ENCODE peak calls at places on chromosomes 4 and X, in five cellular contexts. I is fibroblast of mammary gland; Z is activated T-cell treated with anti-CD3 and anti-CD28 coated beads, Interleukin-2, amount 50 U/mL, for 72 hours; K is cardiac muscle cell; L is NCI-H1105 treated with DMSO at 0.1 percent for 48 hours. M is an unnamed sample.

GRCh38 chr4:179040259-179040658 is 1598.0 kb upstream of the AGA start:
- DNase-seq in I (no peak), Z (no peak), K (no peak), L (no peak), M (no peak)

GRCh38 chrX:47380268-47380667 is 9.9 kb downstream of the ZNF157 start:
- DNase-seq in I (peak), Z (peak), K (no peak), L (no peak), M (no peak)

GRCh38 chrX:138765061-138765460 is 53.5 kb upstream of the FGF13 start:
- DNase-seq in I (peak), Z (no peak), K (no peak), L (no peak), M (no peak)

GRCh38 chrX:65009459-65009858 is 33.2 kb upstream of the ZC4H2 start:
- DNase-seq in I (no peak), Z (no peak), K (no peak), L (no peak), M (no peak)

GRCh38 chrX:149825424-149825823 is 43.7 kb downstream of the MAGEA9 start:
- DNase-seq in I (peak), Z (peak), K (peak), L (peak), M (no peak)

GRCh38 chr4:145533011-145533410 is 51.4 kb downstream of the SMAD1 start:
- DNase-seq in I (peak), Z (no peak), K (no peak), L (no peak), M (no peak)

GRCh38 chr4:105712766-105713165 is 4.2 kb downstream of the GSTCD start:
- DNase-seq in I (peak), Z (no peak), K (no peak), L (no peak), M (no peak)

GRCh38 chr4:68717999-68718398 is 47.5 kb upstream of the UGT2B15 start:
- DNase-seq in I (no peak), Z (no peak), K (no peak), L (no peak), M (no peak)

GRCh38 chr4:169282429-169283113 is 11.8 kb upstream of the SH3RF1 start:
- DNase-seq in I (peak), Z (no peak), K (no peak), L (no peak), M (no peak)

GRCh38 chr4:100576570-100576969 is 58.7 kb upstream of the EMCN start:
- DNase-seq in I (no peak), Z (no peak), K (no peak), L (no peak), M (no peak)

GRCh38 chr4:95155759-95156451 is 392.9 kb downstream of the UNC5C start:
- DNase-seq in I (peak), Z (peak), K (peak), L (peak), M (no peak)

M was measured in retinal pigment epithelial cell.